ENCODE peak calls at places on chromosomes 2 and 18, in seven cellular contexts. V, F, B, Q, G, K and S are unnamed samples.

GRCh38 chr2:54526226-54526879 is 70.2 kb downstream of the SPTBN1 start:
- DNase-seq in V (no peak), F (no peak), G (no peak), Q (no peak), K (no peak), B (no peak), S (no peak)

GRCh38 chr2:66869076-66869475 is 434.2 kb downstream of the MEIS1 start:
- DNase-seq in B (no peak), F (no peak), G (peak), V (no peak), Q (no peak), K (no peak), S (no peak)

GRCh38 chr18:79402977-79403722 is 7.4 kb downstream of the NFATC1 start:
- DNase-seq in F (peak), B (no peak), K (no peak), G (peak), V (no peak), Q (no peak), S (no peak)

GRCh38 chr18:23721711-23722479 is 32.6 kb downstream of the LAMA3 start:
- DNase-seq in V (no peak), F (no peak), G (peak), B (no peak), Q (no peak), K (peak), S (no peak)

GRCh38 chr2:237074211-237074993 is 11.3 kb upstream of the COPS8 start:
- DNase-seq in B (no peak), V (no peak), F (no peak), G (no peak), K (no peak), Q (no peak), S (no peak)

GRCh38 chr2:23533014-23533730 is 148.2 kb downstream of the KLHL29 start:
- DNase-seq in K (no peak), Q (no peak), V (no peak), B (no peak), F (no peak), G (no peak), S (no peak)

GRCh38 chr2:191877875-191878274 is 31.0 kb upstream of the CAVIN2 start:
- DNase-seq in K (no peak), Q (no peak), B (no peak), V (no peak), G (no peak), F (no peak), S (no peak)

GRCh38 chr2:84954329-84954728 is 16.6 kb upstream of the KCMF1 start:
- DNase-seq in B (no peak), K (no peak), Q (no peak), G (no peak), V (no peak), F (no peak), S (no peak)

GRCh38 chr2:20604957-20605381 is 45.9 kb downstream of the HS1BP3 start:
- DNase-seq in Q (no peak), B (no peak), G (peak), F (no peak), V (no peak), K (no peak), S (no peak)